ENCODE peak calls at places on chromosome 1, in nine cellular contexts. One of them, this sample, is unnamed.

GRCh38 chr1:15348648-15349047 is 61.0 kb upstream of the EFHD2 start:
- DNase-seq in gastrocnemius medialis: no peak
- DNase-seq in stomach: no peak
- DNase-seq in A549: no peak
- DNase-seq in H54: no peak
- DNase-seq in GM12891: no peak
- DNase-seq in heart left ventricle: no peak
- DNase-seq in uterus: no peak
- DNase-seq in transverse colon: no peak
- DNase-seq in this sample: no peak

GRCh38 chr1:227925582-227926198 is 22.0 kb downstream of the WNT9A start:
- DNase-seq in gastrocnemius medialis: no peak
- DNase-seq in stomach: no peak
- DNase-seq in A549: no peak
- DNase-seq in H54: no peak
- DNase-seq in GM12891: no peak
- DNase-seq in heart left ventricle: no peak
- DNase-seq in uterus: no peak
- DNase-seq in transverse colon: no peak
- DNase-seq in this sample: no peak

GRCh38 chr1:62185677-62186076 is 9.0 kb upstream of the L1TD1 start:
- DNase-seq in gastrocnemius medialis: no peak
- DNase-seq in stomach: no peak
- DNase-seq in A549: no peak
- DNase-seq in H54: no peak
- DNase-seq in GM12891: no peak
- DNase-seq in heart left ventricle: no peak
- DNase-seq in uterus: no peak
- DNase-seq in transverse colon: no peak
- DNase-seq in this sample: no peak

GRCh38 chr1:84653130-84653680 is 37.1 kb downstream of the SSX2IP start:
- DNase-seq in gastrocnemius medialis: no peak
- DNase-seq in stomach: no peak
- DNase-seq in A549: no peak
- DNase-seq in H54: peak; percentile 7
- DNase-seq in GM12891: no peak
- DNase-seq in heart left ventricle: no peak
- DNase-seq in uterus: no peak
- DNase-seq in transverse colon: no peak
- DNase-seq in this sample: no peak

GRCh38 chr1:94863297-94863911 is 43.2 kb downstream of the SLC44A3 start:
- DNase-seq in gastrocnemius medialis: no peak
- DNase-seq in stomach: no peak
- DNase-seq in A549: no peak
- DNase-seq in H54: no peak
- DNase-seq in GM12891: no peak
- DNase-seq in heart left ventricle: no peak
- DNase-seq in uterus: peak; percentile 51
- DNase-seq in transverse colon: no peak
- DNase-seq in this sample: no peak

GRCh38 chr1:181383695-181384094 is 99.6 kb upstream of the CACNA1E start:
- DNase-seq in gastrocnemius medialis: no peak
- DNase-seq in stomach: no peak
- DNase-seq in A549: no peak
- DNase-seq in H54: no peak
- DNase-seq in GM12891: no peak
- DNase-seq in heart left ventricle: no peak
- DNase-seq in uterus: no peak
- DNase-seq in transverse colon: no peak
- DNase-seq in this sample: no peak

GRCh38 chr1:10761503-10762152 is 34.8 kb downstream of the CASZ1 start:
- DNase-seq in gastrocnemius medialis: no peak
- DNase-seq in stomach: peak; percentile 82
- DNase-seq in A549: no peak
- DNase-seq in H54: no peak
- DNase-seq in GM12891: no peak
- DNase-seq in heart left ventricle: no peak
- DNase-seq in uterus: no peak
- DNase-seq in transverse colon: peak; percentile 68
- DNase-seq in this sample: no peak

GRCh38 chr1:52913537-52913936 is 8.0 kb downstream of the ECHDC2 start:
- DNase-seq in gastrocnemius medialis: no peak
- DNase-seq in stomach: no peak
- DNase-seq in A549: no peak
- DNase-seq in H54: no peak
- DNase-seq in GM12891: no peak
- DNase-seq in heart left ventricle: no peak
- DNase-seq in uterus: no peak
- DNase-seq in transverse colon: no peak
- DNase-seq in this sample: peak; percentile 32

GRCh38 chr1:212683357-212683722 is 16.3 kb downstream of the BATF3 start:
- DNase-seq in gastrocnemius medialis: no peak
- DNase-seq in stomach: no peak
- DNase-seq in A549: no peak
- DNase-seq in H54: no peak
- DNase-seq in GM12891: peak; percentile 63
- DNase-seq in heart left ventricle: peak; percentile 47
- DNase-seq in uterus: no peak
- DNase-seq in transverse colon: peak; percentile 38
- DNase-seq in this sample: no peak

GRCh38 chr1:33815061-33815460 is 48.8 kb upstream of the HMGB4 start:
- DNase-seq in gastrocnemius medialis: no peak
- DNase-seq in stomach: no peak
- DNase-seq in A549: no peak
- DNase-seq in H54: peak; percentile 47
- DNase-seq in GM12891: no peak
- DNase-seq in heart left ventricle: no peak
- DNase-seq in uterus: no peak
- DNase-seq in transverse colon: no peak
- DNase-seq in this sample: no peak

GRCh38 chr1:151290709-151291303 is 8.7 kb downstream of the ZNF687 start:
- DNase-seq in gastrocnemius medialis: no peak
- DNase-seq in stomach: no peak
- DNase-seq in A549: no peak
- DNase-seq in H54: no peak
- DNase-seq in GM12891: no peak
- DNase-seq in heart left ventricle: no peak
- DNase-seq in uterus: no peak
- DNase-seq in transverse colon: no peak
- DNase-seq in this sample: no peak

GRCh38 chr1:212514056-212514614 is 81.4 kb downstream of the NENF start:
- DNase-seq in gastrocnemius medialis: no peak
- DNase-seq in stomach: no peak
- DNase-seq in A549: peak; percentile 59
- DNase-seq in H54: peak; percentile 91
- DNase-seq in GM12891: no peak
- DNase-seq in heart left ventricle: peak; percentile 56
- DNase-seq in uterus: no peak
- DNase-seq in transverse colon: peak; percentile 59
- DNase-seq in this sample: no peak

GRCh38 chr1:152182431-152182830 is 23.4 kb upstream of the RPTN start:
- DNase-seq in gastrocnemius medialis: no peak
- DNase-seq in stomach: no peak
- DNase-seq in A549: no peak
- DNase-seq in H54: no peak
- DNase-seq in GM12891: no peak
- DNase-seq in heart left ventricle: no peak
- DNase-seq in uterus: no peak
- DNase-seq in transverse colon: no peak
- DNase-seq in this sample: no peak

DNA sequence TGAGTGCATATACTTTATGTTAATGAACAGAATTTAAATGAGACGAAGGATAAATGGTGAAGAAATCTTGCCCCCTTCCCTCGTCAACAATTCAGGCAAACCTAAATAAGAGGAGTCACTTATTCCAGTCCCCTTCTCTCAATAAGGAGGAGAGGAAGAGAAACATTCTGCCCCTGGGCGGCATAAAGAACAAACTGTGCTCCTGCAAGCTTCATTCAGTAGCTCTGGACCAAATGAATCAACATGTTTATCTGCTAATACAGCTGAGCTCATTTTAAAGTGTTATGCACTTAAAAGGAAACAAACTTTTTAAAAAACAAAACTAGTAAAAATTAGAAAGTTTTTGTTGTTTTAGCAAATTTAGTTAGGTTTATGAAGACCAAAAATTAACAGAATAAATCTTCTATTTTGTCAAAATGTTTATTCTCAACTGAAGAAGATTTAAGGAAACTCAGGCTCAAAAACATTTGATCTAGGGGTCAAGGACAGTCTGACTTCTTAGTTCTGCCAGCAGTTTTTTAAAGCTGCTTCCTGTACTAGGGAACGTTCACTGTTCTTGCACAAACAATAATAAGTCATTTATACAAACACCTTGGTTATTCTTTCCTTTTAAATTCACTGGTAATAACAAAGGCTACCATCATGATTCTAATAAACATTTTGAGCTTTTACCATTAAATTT is 58.3 kb downstream of the AKT3 start:
- DNase-seq in gastrocnemius medialis: peak; percentile 22
- DNase-seq in stomach: no peak
- DNase-seq in A549: no peak
- DNase-seq in H54: no peak
- DNase-seq in GM12891: no peak
- DNase-seq in heart left ventricle: no peak
- DNase-seq in uterus: no peak
- DNase-seq in transverse colon: peak; percentile 9
- DNase-seq in this sample: no peak
- TF ChIP-seq POLR2A in gastrocnemius medialis: peak; percentile 19
- TF ChIP-seq POLR2A in stomach: no peak
- TF ChIP-seq POLR2A in A549: no peak
- TF ChIP-seq POLR2A in H54: no peak
- TF ChIP-seq POLR2A in GM12891: no peak
- TF ChIP-seq POLR2A in heart left ventricle: no peak
- TF ChIP-seq POLR2A in uterus: no peak
- TF ChIP-seq POLR2A in transverse colon: no peak
- TF ChIP-seq POLR2A in this sample: no peak

GRCh38 chr1:17112496-17113236 is 6.6 kb downstream of the PADI2 start:
- DNase-seq in gastrocnemius medialis: peak; percentile 69
- DNase-seq in stomach: no peak
- DNase-seq in A549: no peak
- DNase-seq in H54: no peak
- DNase-seq in GM12891: no peak
- DNase-seq in heart left ventricle: no peak
- DNase-seq in uterus: no peak
- DNase-seq in transverse colon: peak; percentile 45
- DNase-seq in this sample: no peak
- TF ChIP-seq POLR2A in gastrocnemius medialis: no peak
- TF ChIP-seq POLR2A in stomach: no peak
- TF ChIP-seq POLR2A in A549: no peak
- TF ChIP-seq POLR2A in H54: no peak
- TF ChIP-seq POLR2A in GM12891: no peak
- TF ChIP-seq POLR2A in heart left ventricle: no peak
- TF ChIP-seq POLR2A in uterus: no peak
- TF ChIP-seq POLR2A in transverse colon: peak; percentile 40
- TF ChIP-seq POLR2A in this sample: no peak

GRCh38 chr1:223845810-223846667 is at the start of gene TP53BP2:
- DNase-seq in gastrocnemius medialis: peak; percentile 88
- DNase-seq in stomach: peak; percentile 92
- DNase-seq in A549: peak; percentile 75
- DNase-seq in H54: peak; percentile 79
- DNase-seq in GM12891: peak; percentile 67
- DNase-seq in heart left ventricle: peak; percentile 93
- DNase-seq in uterus: peak; percentile 91
- DNase-seq in transverse colon: peak; percentile 92
- DNase-seq in this sample: peak; percentile 97
- TF ChIP-seq POLR2A in gastrocnemius medialis: peak; percentile 89
- TF ChIP-seq POLR2A in stomach: no peak
- TF ChIP-seq POLR2A in A549: peak; percentile 64
- TF ChIP-seq POLR2A in H54: peak; percentile 72
- TF ChIP-seq POLR2A in GM12891: no peak
- TF ChIP-seq POLR2A in heart left ventricle: peak; percentile 80
- TF ChIP-seq POLR2A in uterus: peak; percentile 94
- TF ChIP-seq POLR2A in transverse colon: peak; percentile 89
- TF ChIP-seq POLR2A in this sample: peak; percentile 94

GRCh38 chr1:44808938-44809917 is 905 bp downstream of the BTBD19 start:
- DNase-seq in gastrocnemius medialis: no peak
- DNase-seq in stomach: peak; percentile 51
- DNase-seq in A549: no peak
- DNase-seq in H54: no peak
- DNase-seq in GM12891: peak; percentile 73
- DNase-seq in heart left ventricle: peak; percentile 63
- DNase-seq in uterus: peak; percentile 69
- DNase-seq in transverse colon: peak; percentile 68
- DNase-seq in this sample: peak; percentile 50

GRCh38 chr1:44810101-44810761 is 1.9 kb downstream of the BTBD19 start:
- DNase-seq in gastrocnemius medialis: no peak
- DNase-seq in stomach: peak; percentile 81
- DNase-seq in A549: no peak
- DNase-seq in H54: no peak
- DNase-seq in GM12891: no peak
- DNase-seq in heart left ventricle: no peak
- DNase-seq in uterus: peak; percentile 62
- DNase-seq in transverse colon: peak; percentile 31
- DNase-seq in this sample: no peak

GRCh38 chr1:44806704-44807363 is at the start of gene DYNLT4:
- DNase-seq in gastrocnemius medialis: no peak
- DNase-seq in stomach: no peak
- DNase-seq in A549: no peak
- DNase-seq in H54: no peak
- DNase-seq in GM12891: no peak
- DNase-seq in heart left ventricle: peak; percentile 19
- DNase-seq in uterus: no peak
- DNase-seq in transverse colon: no peak
- DNase-seq in this sample: no peak

GRCh38 chr1:44807364-44808062 is 362 bp upstream of the DYNLT4 start:
- DNase-seq in gastrocnemius medialis: peak; percentile 96
- DNase-seq in stomach: peak; percentile 95
- DNase-seq in A549: peak; percentile 90
- DNase-seq in H54: peak; percentile 95
- DNase-seq in GM12891: no peak
- DNase-seq in heart left ventricle: peak; percentile 98
- DNase-seq in uterus: peak; percentile 97
- DNase-seq in transverse colon: peak; percentile 97
- DNase-seq in this sample: peak; percentile 92

DNA sequence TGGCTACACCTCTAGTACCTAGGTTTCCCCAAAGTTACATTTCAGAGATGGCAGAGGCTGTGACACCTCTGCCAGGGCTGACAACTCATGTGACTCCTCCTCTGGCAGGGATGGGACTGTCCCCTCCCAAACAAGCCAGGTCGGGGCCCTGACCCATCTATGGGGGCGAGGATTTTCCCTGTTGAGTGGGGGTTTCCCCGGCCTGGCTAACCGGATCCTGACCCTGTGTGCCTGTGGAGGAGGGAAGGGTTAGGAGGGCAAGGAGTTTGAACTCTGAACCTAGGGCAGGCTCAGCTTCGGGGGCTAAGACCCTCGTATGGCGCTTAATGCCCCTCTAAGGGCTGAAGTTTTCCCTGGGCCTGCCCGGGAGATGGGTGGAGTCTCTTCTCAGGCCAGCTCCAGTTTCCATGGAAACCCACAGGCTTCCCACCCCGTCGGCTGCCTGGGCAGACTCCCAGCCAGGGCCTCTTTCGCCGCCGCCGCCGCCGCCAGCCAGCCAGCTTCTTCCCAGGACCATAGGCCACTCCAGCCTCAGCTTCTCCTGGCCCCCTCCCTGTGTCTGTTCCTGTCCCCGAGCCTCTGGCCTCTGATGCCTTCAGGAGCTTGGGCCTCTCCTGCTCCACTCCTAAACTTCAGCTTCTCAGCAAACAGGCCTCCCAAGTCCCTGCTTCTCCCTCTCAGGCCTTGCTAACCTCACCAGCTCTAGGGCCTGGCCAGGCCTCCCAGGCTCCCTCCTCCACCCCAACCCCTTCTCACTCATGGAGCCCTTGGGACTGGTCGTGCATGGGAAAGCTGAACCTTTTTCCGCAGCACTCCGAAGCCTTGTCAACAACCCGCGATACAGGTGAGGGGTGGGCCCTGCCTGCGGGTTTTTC is at the start of gene BTBD19:
- DNase-seq in gastrocnemius medialis: peak; percentile 71
- DNase-seq in stomach: peak; percentile 51
- DNase-seq in A549: no peak
- DNase-seq in H54: no peak
- DNase-seq in GM12891: no peak
- DNase-seq in heart left ventricle: peak; percentile 90
- DNase-seq in uterus: peak; percentile 91
- DNase-seq in transverse colon: peak; percentile 64
- DNase-seq in this sample: peak; percentile 76
- TF ChIP-seq POLR2A in gastrocnemius medialis: peak; percentile 29
- TF ChIP-seq POLR2A in stomach: no peak
- TF ChIP-seq POLR2A in A549: no peak
- TF ChIP-seq POLR2A in H54: no peak
- TF ChIP-seq POLR2A in GM12891: no peak
- TF ChIP-seq POLR2A in heart left ventricle: peak; percentile 61
- TF ChIP-seq POLR2A in uterus: peak; percentile 64
- TF ChIP-seq POLR2A in transverse colon: no peak
- TF ChIP-seq POLR2A in this sample: no peak